ENCODE peak calls at places on chromosomes 6 and 20, in seven cellular contexts. F is activated CD8-positive, alpha-beta T cell treated with anti-CD3 and anti-CD28 coated beads for 36 hours; L is occipital lobe; X is IMR-90; I is brain microvascular endothelial cell; R is pons; C is NCI-H510A treated with DMSO at 0.1 percent for 48 hours. D is an unnamed sample.
A peak's percentile ranks its signal among the peaks of the same experiment; 100 is the strongest.

GRCh38 chr6:136113736-136114173 is 136.4 kb downstream of the MTFR2 start:
- DNase-seq in F (peak; percentile 12), L (peak; percentile 27), X (peak; percentile 93), I (peak; percentile 93), R (no peak), C (peak; percentile 76), D (peak; percentile 93)

GRCh38 chr6:136508701-136509387 is 41.4 kb downstream of the MAP7 start:
- DNase-seq in F (no peak), L (no peak), X (no peak), I (no peak), R (no peak), C (no peak), D (no peak)

GRCh38 chr20:22511943-22512910 is 72.1 kb downstream of the FOXA2 start:
- DNase-seq in F (no peak), L (no peak), X (no peak), I (no peak), R (no peak), C (peak; percentile 99), D (no peak)

GRCh38 chr6:128456510-128457244 is 63.7 kb downstream of the PTPRK start:
- DNase-seq in F (no peak), L (no peak), X (no peak), I (no peak), R (no peak), C (no peak), D (no peak)

GRCh38 chr6:28402197-28402596 is 2.6 kb upstream of the ZSCAN12 start:
- DNase-seq in F (no peak), L (no peak), X (no peak), I (no peak), R (no peak), C (no peak), D (no peak)

GRCh38 chr20:53100476-53100911 is 128.3 kb downstream of the TSHZ2 start:
- DNase-seq in F (no peak), L (no peak), X (no peak), I (no peak), R (no peak), C (no peak), D (peak; percentile 50)

GRCh38 chr6:14153228-14153627 is 35.7 kb downstream of the CD83 start:
- DNase-seq in F (no peak), L (no peak), X (no peak), I (no peak), R (no peak), C (no peak), D (no peak)

GRCh38 chr20:14334306-14334930 is 3.0 kb downstream of the FLRT3 start:
- DNase-seq in F (no peak), L (peak; percentile 25), X (peak; percentile 45), I (peak; percentile 45), R (peak; percentile 94), C (peak; percentile 10), D (peak; percentile 75)

GRCh38 chr6:30883743-30884520 is at the start of gene DDR1:
- DNase-seq in F (peak; percentile 48), L (peak; percentile 78), X (peak; percentile 54), I (peak; percentile 12), R (peak; percentile 79), C (peak; percentile 62), D (peak; percentile 71)

GRCh38 chr6:74357329-74357728 is 661.3 kb downstream of the CD109 start:
- DNase-seq in F (no peak), L (no peak), X (peak; percentile 46), I (peak; percentile 25), R (no peak), C (no peak), D (peak; percentile 73)

GRCh38 chr6:118509009-118509617 is 39.0 kb upstream of the PLN start:
- DNase-seq in F (peak; percentile 32), L (peak; percentile 10), X (peak; percentile 55), I (peak; percentile 40), R (peak; percentile 65), C (peak; percentile 50), D (peak; percentile 58)

GRCh38 chr20:37220796-37221195 is 40.8 kb downstream of the GHRH start:
- DNase-seq in F (no peak), L (no peak), X (no peak), I (no peak), R (no peak), C (no peak), D (peak; percentile 66)

GRCh38 chr20:48807586-48808381 is 20.0 kb downstream of the PREX1 start:
- DNase-seq in F (no peak), L (peak; percentile 60), X (no peak), I (no peak), R (peak; percentile 90), C (no peak), D (no peak)

GRCh38 chr20:34318609-34319443 is 15.7 kb upstream of the AHCY start:
- DNase-seq in F (no peak), L (no peak), X (no peak), I (no peak), R (no peak), C (no peak), D (no peak)

GRCh38 chr20:2750343-2751251 is 49.8 kb downstream of the CPXM1 start:
- DNase-seq in F (peak; percentile 39), L (no peak), X (peak; percentile 17), I (peak; percentile 12), R (no peak), C (peak; percentile 35), D (peak; percentile 76)

GRCh38 chr6:32112436-32112980 is 3.4 kb upstream of the TNXB start:
- DNase-seq in F (no peak), L (no peak), X (no peak), I (no peak), R (no peak), C (no peak), D (peak; percentile 46)

GRCh38 chr20:49747707-49748524 is 34.2 kb upstream of the B4GALT5 start:
- DNase-seq in F (no peak), L (no peak), X (peak; percentile 50), I (peak; percentile 0), R (peak; percentile 60), C (no peak), D (peak; percentile 78)

GRCh38 chr6:102742033-102742432 is 1348.5 kb downstream of the GRIK2 start:
- DNase-seq in F (no peak), L (no peak), X (no peak), I (no peak), R (no peak), C (peak; percentile 15), D (no peak)

GRCh38 chr6:62479722-62480121 is 193.7 kb upstream of the KHDRBS2 start:
- DNase-seq in F (no peak), L (no peak), X (no peak), I (no peak), R (no peak), C (peak; percentile 10), D (no peak)

GRCh38 chr6:146905313-146905712 is 298.9 kb upstream of the STXBP5 start:
- DNase-seq in F (no peak), L (no peak), X (peak; percentile 42), I (peak; percentile 20), R (peak; percentile 22), C (no peak), D (peak; percentile 85)

GRCh38 chr6:111709615-111710398 is 104.1 kb upstream of the TRAF3IP2 start:
- DNase-seq in F (peak; percentile 67), L (peak; percentile 23), X (peak; percentile 76), I (peak; percentile 46), R (peak; percentile 92), C (peak; percentile 2), D (peak; percentile 85)

GRCh38 chr6:1388081-1388926 is 1.1 kb upstream of the FOXF2 start:
- DNase-seq in F (no peak), L (no peak), X (peak; percentile 53), I (no peak), R (no peak), C (no peak), D (no peak)

GRCh38 chr6:153145591-153145990 is 14.5 kb upstream of the RGS17 start:
- DNase-seq in F (no peak), L (no peak), X (no peak), I (no peak), R (no peak), C (peak; percentile 81), D (no peak)

GRCh38 chr6:160014869-160015182 is 45.9 kb downstream of the IGF2R start:
- DNase-seq in F (no peak), L (no peak), X (no peak), I (no peak), R (no peak), C (no peak), D (no peak)

GRCh38 chr20:42915081-42915480 is 274.6 kb downstream of the PTPRT start:
- DNase-seq in F (no peak), L (no peak), X (no peak), I (no peak), R (no peak), C (no peak), D (no peak)